ENCODE peak calls at places on chromosomes 7 and 10, in nine cellular contexts. J, S, N, W, G, V, O, T and R are unnamed samples.

GRCh38 chr10:104924101-104924795 is 283.2 kb downstream of the SORCS3 start:
- DNase-seq in J (no peak), S (no peak), N (no peak), W (no peak), G (no peak), V (no peak), O (no peak), T (no peak), R (no peak)

GRCh38 chr7:113892818-113893217 is 26.0 kb downstream of the PPP1R3A start:
- DNase-seq in J (no peak), S (no peak), N (no peak), W (no peak), G (peak), V (no peak), O (no peak), T (no peak), R (no peak)

GRCh38 chr7:27953361-27953760 is 213.4 kb downstream of the TAX1BP1 start:
- DNase-seq in J (no peak), S (no peak), N (no peak), W (no peak), G (no peak), V (no peak), O (no peak), T (no peak), R (no peak)

GRCh38 chr7:90607196-90607595 is 11.1 kb downstream of the CDK14 start:
- DNase-seq in J (no peak), S (no peak), N (no peak), W (no peak), G (no peak), V (no peak), O (peak), T (no peak), R (no peak)

GRCh38 chr10:77073066-77073960 is 564.3 kb downstream of the KCNMA1 start:
- DNase-seq in J (no peak), S (no peak), N (no peak), W (peak), G (peak), V (no peak), O (peak), T (no peak), R (no peak)

GRCh38 chr10:30500963-30501504 is 67.0 kb downstream of the MAP3K8 start:
- DNase-seq in J (no peak), S (no peak), N (no peak), W (no peak), G (peak), V (no peak), O (no peak), T (no peak), R (no peak)

GRCh38 chr10:3764626-3765375 is 20.2 kb downstream of the KLF6 start:
- DNase-seq in J (no peak), S (peak), N (no peak), W (peak), G (no peak), V (no peak), O (no peak), T (no peak), R (no peak)

GRCh38 chr7:81603-82342 is 110.6 kb upstream of the FAM20C start:
- DNase-seq in J (no peak), S (no peak), N (no peak), W (no peak), G (no peak), V (no peak), O (no peak), T (no peak), R (no peak)

GRCh38 chr7:93016681-93017349 is 101.0 kb downstream of the SAMD9 start:
- DNase-seq in J (no peak), S (no peak), N (peak), W (peak), G (no peak), V (no peak), O (no peak), T (no peak), R (no peak)

GRCh38 chr7:144842377-144842851 is 6.6 kb upstream of the TPK1 start:
- DNase-seq in J (no peak), S (no peak), N (no peak), W (no peak), G (peak), V (no peak), O (no peak), T (no peak), R (no peak)

GRCh38 chr7:88546808-88547207 is 212.7 kb upstream of the ZNF804B start:
- DNase-seq in J (no peak), S (peak), N (peak), W (no peak), G (no peak), V (no peak), O (no peak), T (no peak), R (no peak)

GRCh38 chr10:24695452-24695851 is 28.2 kb downstream of the ARHGAP21 start:
- DNase-seq in J (no peak), S (no peak), N (no peak), W (no peak), G (peak), V (no peak), O (no peak), T (no peak), R (no peak)

GRCh38 chr10:114232777-114233176 is 6.3 kb upstream of the VWA2 start:
- DNase-seq in J (no peak), S (no peak), N (no peak), W (no peak), G (no peak), V (no peak), O (no peak), T (no peak), R (no peak)

GRCh38 chr7:130070900-130071622 is 727 bp downstream of the KLHDC10 start:
- DNase-seq in J (no peak), S (peak), N (peak), W (peak), G (peak), V (no peak), O (no peak), T (no peak), R (no peak)

GRCh38 chr10:75276029-75276872 is 40.5 kb upstream of the COMTD1 start:
- DNase-seq in J (no peak), S (no peak), N (no peak), W (no peak), G (no peak), V (no peak), O (no peak), T (peak), R (no peak)

GRCh38 chr7:134350682-134351081 is 34.0 kb upstream of the SLC35B4 start:
- DNase-seq in J (no peak), S (no peak), N (peak), W (no peak), G (no peak), V (no peak), O (no peak), T (no peak), R (no peak)